ENCODE peak calls at places on chromosome 10, in five cellular contexts. S is C1 segment of cervical spinal cord, U is M059J, V is heart left ventricle, O is NCI-H1092. C is an unnamed sample.

GRCh38 chr10:61096056-61096455 is 152.1 kb upstream of the RHOBTB1 start:
- DNase-seq in U (no peak), V (no peak), S (no peak), O (no peak), C (no peak)

GRCh38 chr10:17029581-17030271 is 99.9 kb downstream of the CUBN start:
- DNase-seq in S (no peak), V (peak), O (no peak), U (peak), C (peak)

GRCh38 chr10:17607603-17608332 is 9.4 kb downstream of the HACD1 start:
- DNase-seq in U (peak), O (peak), S (no peak), V (no peak), C (peak)

GRCh38 chr10:17228081-17229015 is at the start of gene VIM:
- DNase-seq in V (peak), O (no peak), S (peak), U (peak), C (peak)

GRCh38 chr10:133461027-133461426 is 7.3 kb downstream of the SCART1 start:
- DNase-seq in V (no peak), O (no peak), U (no peak), S (no peak), C (no peak)

GRCh38 chr10:102473445-102474331 is 22.3 kb upstream of the C10orf95 start:
- DNase-seq in V (no peak), O (no peak), U (no peak), S (no peak), C (no peak)

GRCh38 chr10:97549587-97550322 is 22.8 kb upstream of the ANKRD2 start:
- DNase-seq in U (no peak), O (no peak), S (peak), V (no peak), C (no peak)

GRCh38 chr10:92901819-92902234 is 53.5 kb downstream of the EXOC6 start:
- DNase-seq in V (no peak), U (no peak), O (no peak), S (no peak), C (no peak)

GRCh38 chr10:20817646-20818045 is 79.5 kb downstream of the NEBL start:
- DNase-seq in O (no peak), S (no peak), V (no peak), U (no peak), C (no peak)

GRCh38 chr10:19209319-19209718 is 160.7 kb downstream of the MALRD1 start:
- DNase-seq in S (no peak), U (peak), O (no peak), V (no peak), C (no peak)

GRCh38 chr10:25744574-25744973 is 189.5 kb upstream of the MYO3A start:
- DNase-seq in O (no peak), S (no peak), U (no peak), V (no peak), C (no peak)

GRCh38 chr10:93874309-93875031 is 19.3 kb upstream of the SLC35G1 start:
- DNase-seq in S (no peak), O (peak), U (peak), V (no peak), C (no peak)

GRCh38 chr10:636016-636730 is 53.3 kb downstream of the DIP2C start:
- DNase-seq in O (no peak), V (no peak), S (no peak), U (no peak), C (no peak)

C was measured in astrocyte of the hippocampus.